ENCODE peak calls at places on chromosomes 12 and 14, in six cellular contexts. One of them, this sample, is unnamed.

GRCh38 chr12:62347922-62348650 is 87.9 kb downstream of the USP15 start:
- DNase-seq in neural crest cell: no peak
- DNase-seq in WERI-Rb-1: no peak
- DNase-seq in glutamatergic neuron: no peak
- DNase-seq in AG10803: peak
- DNase-seq in heart right ventricle: no peak
- DNase-seq in this sample: no peak

GRCh38 chr12:69388371-69388770 is 28.8 kb downstream of the YEATS4 start:
- DNase-seq in heart right ventricle: no peak
- DNase-seq in WERI-Rb-1: no peak
- DNase-seq in glutamatergic neuron: no peak
- DNase-seq in AG10803: peak
- DNase-seq in neural crest cell: no peak
- DNase-seq in this sample: no peak

GRCh38 chr12:94262228-94263010 is 114.0 kb downstream of the PLXNC1 start:
- DNase-seq in glutamatergic neuron: no peak
- DNase-seq in heart right ventricle: peak
- DNase-seq in WERI-Rb-1: no peak
- DNase-seq in AG10803: peak
- DNase-seq in neural crest cell: no peak
- DNase-seq in this sample: no peak

GRCh38 chr14:69428289-69428998 is 30.0 kb downstream of the SLC39A9 start:
- DNase-seq in glutamatergic neuron: no peak
- DNase-seq in heart right ventricle: no peak
- DNase-seq in WERI-Rb-1: no peak
- DNase-seq in neural crest cell: no peak
- DNase-seq in AG10803: no peak
- DNase-seq in this sample: no peak

GRCh38 chr14:100449225-100449987 is 126.3 kb downstream of the SLC25A47 start:
- DNase-seq in neural crest cell: no peak
- DNase-seq in heart right ventricle: no peak
- DNase-seq in glutamatergic neuron: peak
- DNase-seq in AG10803: no peak
- DNase-seq in WERI-Rb-1: peak
- DNase-seq in this sample: no peak

GRCh38 chr12:125069616-125070015 is 4.4 kb downstream of the AACS start:
- DNase-seq in neural crest cell: no peak
- DNase-seq in WERI-Rb-1: no peak
- DNase-seq in AG10803: no peak
- DNase-seq in heart right ventricle: no peak
- DNase-seq in glutamatergic neuron: no peak
- DNase-seq in this sample: no peak

GRCh38 chr12:3223601-3224529 is 146.7 kb downstream of the TSPAN9 start:
- DNase-seq in AG10803: no peak
- DNase-seq in heart right ventricle: no peak
- DNase-seq in neural crest cell: no peak
- DNase-seq in WERI-Rb-1: no peak
- DNase-seq in glutamatergic neuron: no peak
- DNase-seq in this sample: no peak

GRCh38 chr12:45089417-45089816 is 38.5 kb upstream of the DBX2 start:
- DNase-seq in heart right ventricle: no peak
- DNase-seq in WERI-Rb-1: no peak
- DNase-seq in AG10803: no peak
- DNase-seq in neural crest cell: no peak
- DNase-seq in glutamatergic neuron: no peak
- DNase-seq in this sample: no peak

GRCh38 chr14:68662395-68662794 is 130.5 kb downstream of the ZFP36L1 start:
- DNase-seq in heart right ventricle: no peak
- DNase-seq in WERI-Rb-1: peak
- DNase-seq in glutamatergic neuron: no peak
- DNase-seq in AG10803: peak
- DNase-seq in neural crest cell: no peak
- DNase-seq in this sample: no peak

GRCh38 chr12:68175566-68176033 is 16.1 kb upstream of the IFNG start:
- DNase-seq in AG10803: no peak
- DNase-seq in neural crest cell: no peak
- DNase-seq in heart right ventricle: no peak
- DNase-seq in glutamatergic neuron: no peak
- DNase-seq in WERI-Rb-1: no peak
- DNase-seq in this sample: no peak

GRCh38 chr14:51094282-51094821 is 553 bp downstream of the TRIM9 start:
- DNase-seq in WERI-Rb-1: peak
- DNase-seq in AG10803: no peak
- DNase-seq in heart right ventricle: peak
- DNase-seq in neural crest cell: peak
- DNase-seq in glutamatergic neuron: peak
- DNase-seq in this sample: peak

GRCh38 chr12:25249951-25250738 is 584 bp downstream of the KRAS start:
- DNase-seq in glutamatergic neuron: peak
- DNase-seq in heart right ventricle: peak
- DNase-seq in neural crest cell: peak
- DNase-seq in WERI-Rb-1: peak
- DNase-seq in AG10803: peak
- DNase-seq in this sample: peak

GRCh38 chr14:102431751-102432150 is 69.0 kb downstream of the TECPR2 start:
- DNase-seq in WERI-Rb-1: no peak
- DNase-seq in neural crest cell: no peak
- DNase-seq in heart right ventricle: no peak
- DNase-seq in AG10803: no peak
- DNase-seq in glutamatergic neuron: no peak
- DNase-seq in this sample: no peak
- TF ChIP-seq CTCF in WERI-Rb-1: no peak
- TF ChIP-seq CTCF in neural crest cell: no peak
- TF ChIP-seq CTCF in heart right ventricle: no peak
- TF ChIP-seq CTCF in AG10803: no peak
- TF ChIP-seq CTCF in glutamatergic neuron: no peak
- TF ChIP-seq CTCF in this sample: no peak

GRCh38 chr14:58464652-58465051 is 37.1 kb downstream of the KIAA0586 start:
- DNase-seq in AG10803: no peak
- DNase-seq in glutamatergic neuron: no peak
- DNase-seq in neural crest cell: no peak
- DNase-seq in WERI-Rb-1: no peak
- DNase-seq in heart right ventricle: no peak
- DNase-seq in this sample: no peak

GRCh38 chr14:58469309-58469708 is 41.8 kb downstream of the KIAA0586 start:
- DNase-seq in WERI-Rb-1: no peak
- DNase-seq in glutamatergic neuron: no peak
- DNase-seq in heart right ventricle: no peak
- DNase-seq in AG10803: no peak
- DNase-seq in neural crest cell: no peak
- DNase-seq in this sample: no peak

GRCh38 chr14:58466459-58466858 is 38.9 kb downstream of the KIAA0586 start:
- DNase-seq in AG10803: no peak
- DNase-seq in heart right ventricle: no peak
- DNase-seq in neural crest cell: no peak
- DNase-seq in WERI-Rb-1: no peak
- DNase-seq in glutamatergic neuron: no peak
- DNase-seq in this sample: no peak

GRCh38 chr14:58465425-58465824 is 37.9 kb downstream of the KIAA0586 start:
- DNase-seq in neural crest cell: no peak
- DNase-seq in glutamatergic neuron: no peak
- DNase-seq in WERI-Rb-1: no peak
- DNase-seq in heart right ventricle: no peak
- DNase-seq in AG10803: peak
- DNase-seq in this sample: no peak

GRCh38 chr14:58467575-58467974 is 40.1 kb downstream of the KIAA0586 start:
- DNase-seq in WERI-Rb-1: no peak
- DNase-seq in neural crest cell: no peak
- DNase-seq in heart right ventricle: no peak
- DNase-seq in AG10803: no peak
- DNase-seq in glutamatergic neuron: no peak
- DNase-seq in this sample: no peak
- TF ChIP-seq CTCF in WERI-Rb-1: no peak
- TF ChIP-seq CTCF in neural crest cell: no peak
- TF ChIP-seq CTCF in heart right ventricle: no peak
- TF ChIP-seq CTCF in AG10803: no peak
- TF ChIP-seq CTCF in glutamatergic neuron: no peak
- TF ChIP-seq CTCF in this sample: no peak

GRCh38 chr14:44759263-44759662 is 202.5 kb downstream of the KLHL28 start:
- DNase-seq in AG10803: no peak
- DNase-seq in heart right ventricle: no peak
- DNase-seq in WERI-Rb-1: no peak
- DNase-seq in glutamatergic neuron: no peak
- DNase-seq in neural crest cell: no peak
- DNase-seq in this sample: no peak

GRCh38 chr14:44756577-44756976 is 205.2 kb downstream of the KLHL28 start:
- DNase-seq in glutamatergic neuron: no peak
- DNase-seq in heart right ventricle: no peak
- DNase-seq in neural crest cell: no peak
- DNase-seq in AG10803: no peak
- DNase-seq in WERI-Rb-1: no peak
- DNase-seq in this sample: no peak
- TF ChIP-seq CTCF in glutamatergic neuron: no peak
- TF ChIP-seq CTCF in heart right ventricle: no peak
- TF ChIP-seq CTCF in neural crest cell: no peak
- TF ChIP-seq CTCF in AG10803: no peak
- TF ChIP-seq CTCF in WERI-Rb-1: no peak
- TF ChIP-seq CTCF in this sample: no peak

GRCh38 chr14:36067428-36068187 is 108.9 kb downstream of the PTCSC3 start:
- DNase-seq in neural crest cell: no peak
- DNase-seq in glutamatergic neuron: no peak
- DNase-seq in AG10803: no peak
- DNase-seq in heart right ventricle: no peak
- DNase-seq in WERI-Rb-1: no peak
- DNase-seq in this sample: no peak

GRCh38 chr14:36066636-36067035 is 109.9 kb downstream of the PTCSC3 start:
- DNase-seq in AG10803: no peak
- DNase-seq in glutamatergic neuron: no peak
- DNase-seq in neural crest cell: no peak
- DNase-seq in WERI-Rb-1: no peak
- DNase-seq in heart right ventricle: no peak
- DNase-seq in this sample: no peak

GRCh38 chr14:36068777-36069534 is 107.6 kb downstream of the PTCSC3 start:
- DNase-seq in AG10803: peak
- DNase-seq in glutamatergic neuron: no peak
- DNase-seq in WERI-Rb-1: no peak
- DNase-seq in heart right ventricle: no peak
- DNase-seq in neural crest cell: no peak
- DNase-seq in this sample: no peak

GRCh38 chr14:36069535-36069900 is 107.0 kb downstream of the PTCSC3 start:
- DNase-seq in WERI-Rb-1: peak
- DNase-seq in glutamatergic neuron: peak
- DNase-seq in AG10803: peak
- DNase-seq in heart right ventricle: no peak
- DNase-seq in neural crest cell: peak
- DNase-seq in this sample: no peak

DNA sequence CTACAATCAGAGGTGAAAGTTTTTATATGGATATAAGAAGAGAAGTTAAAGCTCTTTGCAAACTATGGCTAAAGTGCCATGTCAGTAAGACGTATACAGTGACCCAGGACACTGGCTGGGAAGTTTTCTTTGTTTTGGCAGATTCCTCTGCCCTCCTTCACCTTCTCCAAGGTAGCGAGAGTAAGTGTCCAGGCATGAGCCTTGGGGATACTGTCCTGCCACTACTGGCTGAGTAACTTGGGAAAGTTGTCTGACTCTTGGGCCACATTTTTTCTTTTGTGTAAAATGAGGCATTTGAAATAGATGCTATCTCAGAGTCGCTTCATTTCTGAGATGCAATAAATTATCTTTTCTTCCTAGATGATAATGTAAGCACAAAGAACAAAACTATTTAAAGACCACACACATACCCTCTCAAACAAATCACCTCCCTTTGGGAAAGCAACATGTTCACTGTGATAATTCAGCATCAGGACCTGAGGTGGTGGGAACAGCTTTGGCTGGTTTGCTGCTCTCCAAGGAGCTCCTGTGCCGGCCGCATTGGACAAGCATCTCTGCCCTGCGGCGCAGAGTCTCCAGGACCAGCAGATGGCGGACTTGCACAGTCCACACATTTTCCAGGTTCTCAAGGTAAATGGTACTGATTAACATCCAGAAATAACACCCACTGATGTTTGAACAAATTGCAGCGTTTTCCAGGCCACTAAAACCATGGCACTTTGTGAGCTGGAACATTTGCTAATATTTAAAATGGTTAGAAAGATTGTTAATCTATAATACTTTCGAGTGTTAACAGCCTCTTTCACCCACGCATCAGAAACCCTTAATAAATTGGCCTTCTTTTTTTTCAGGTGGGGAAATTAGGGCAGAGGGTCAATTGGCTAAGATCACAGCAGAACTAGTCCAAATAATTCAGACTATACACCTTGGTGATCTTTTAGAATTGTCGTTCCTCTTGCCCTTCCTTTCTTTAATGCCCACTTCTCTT is 106.2 kb downstream of the PTCSC3 start:
- DNase-seq in glutamatergic neuron: peak
- DNase-seq in heart right ventricle: peak
- DNase-seq in WERI-Rb-1: peak
- DNase-seq in AG10803: peak
- DNase-seq in neural crest cell: peak
- DNase-seq in this sample: peak
- TF ChIP-seq CTCF in glutamatergic neuron: peak
- TF ChIP-seq CTCF in heart right ventricle: peak
- TF ChIP-seq CTCF in WERI-Rb-1: peak
- TF ChIP-seq CTCF in AG10803: peak
- TF ChIP-seq CTCF in neural crest cell: peak
- TF ChIP-seq CTCF in this sample: peak

GRCh38 chr14:31968912-31969311 is 108.2 kb upstream of the ARHGAP5 start:
- DNase-seq in neural crest cell: no peak
- DNase-seq in WERI-Rb-1: no peak
- DNase-seq in heart right ventricle: no peak
- DNase-seq in glutamatergic neuron: no peak
- DNase-seq in AG10803: no peak
- DNase-seq in this sample: no peak
- TF ChIP-seq CTCF in neural crest cell: peak
- TF ChIP-seq CTCF in WERI-Rb-1: no peak
- TF ChIP-seq CTCF in heart right ventricle: no peak
- TF ChIP-seq CTCF in glutamatergic neuron: no peak
- TF ChIP-seq CTCF in AG10803: peak
- TF ChIP-seq CTCF in this sample: peak

GRCh38 chr12:7162691-7163114 is 26.8 kb upstream of the PEX5 start:
- DNase-seq in glutamatergic neuron: no peak
- DNase-seq in heart right ventricle: no peak
- DNase-seq in AG10803: no peak
- DNase-seq in WERI-Rb-1: peak
- DNase-seq in neural crest cell: no peak
- DNase-seq in this sample: no peak
- TF ChIP-seq CTCF in glutamatergic neuron: no peak
- TF ChIP-seq CTCF in heart right ventricle: peak
- TF ChIP-seq CTCF in AG10803: peak
- TF ChIP-seq CTCF in WERI-Rb-1: peak
- TF ChIP-seq CTCF in neural crest cell: peak
- TF ChIP-seq CTCF in this sample: peak

DNA sequence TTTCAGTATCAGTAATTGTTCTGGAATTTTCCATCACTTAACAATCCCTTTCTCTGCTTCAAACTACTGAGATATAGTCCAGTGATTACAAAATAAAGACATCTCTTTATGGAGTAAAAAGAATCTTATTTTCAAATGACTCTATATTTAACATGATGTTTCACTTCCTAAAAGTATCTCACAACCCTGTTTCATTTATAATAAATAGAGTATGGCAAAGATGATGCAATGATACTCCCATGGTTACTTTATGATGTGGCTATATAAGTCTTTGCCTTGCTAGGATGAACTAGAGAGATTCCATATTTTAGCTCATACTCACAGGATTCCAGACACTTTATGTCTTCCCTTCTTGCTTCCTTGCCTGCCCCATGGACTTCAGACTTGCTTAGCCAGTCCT is 953.5 kb upstream of the MDGA2 start:
- DNase-seq in heart right ventricle: no peak
- DNase-seq in neural crest cell: no peak
- DNase-seq in AG10803: no peak
- DNase-seq in glutamatergic neuron: no peak
- DNase-seq in WERI-Rb-1: no peak
- DNase-seq in this sample: no peak
- TF ChIP-seq CTCF in heart right ventricle: no peak
- TF ChIP-seq CTCF in neural crest cell: no peak
- TF ChIP-seq CTCF in AG10803: no peak
- TF ChIP-seq CTCF in glutamatergic neuron: no peak
- TF ChIP-seq CTCF in WERI-Rb-1: no peak
- TF ChIP-seq CTCF in this sample: no peak

This sample was measured in type B pancreatic cell.